ENCODE peak calls at places on chromosome 5, in six cellular contexts. One of them, this sample, is unnamed.

GRCh38 chr5:65762234-65762633 is 40.2 kb downstream of the NLN start:
- DNase-seq in amygdala: no peak
- DNase-seq in H9: no peak
- DNase-seq in NCI-H345: no peak
- DNase-seq in GDM1: no peak
- DNase-seq in Calu3: no peak
- DNase-seq in this sample: no peak

GRCh38 chr5:61275841-61276240 is 56.2 kb upstream of the ZSWIM6 start:
- DNase-seq in amygdala: peak
- DNase-seq in Calu3: no peak
- DNase-seq in GDM1: peak
- DNase-seq in NCI-H345: no peak
- DNase-seq in H9: no peak
- DNase-seq in this sample: no peak

GRCh38 chr5:119596046-119596445 is 33.3 kb upstream of the FAM170A start:
- DNase-seq in Calu3: no peak
- DNase-seq in H9: no peak
- DNase-seq in NCI-H345: no peak
- DNase-seq in amygdala: no peak
- DNase-seq in GDM1: no peak
- DNase-seq in this sample: no peak

GRCh38 chr5:89199306-89199705 is 316.3 kb upstream of the MEF2C start:
- DNase-seq in amygdala: no peak
- DNase-seq in NCI-H345: no peak
- DNase-seq in H9: no peak
- DNase-seq in GDM1: no peak
- DNase-seq in Calu3: no peak
- DNase-seq in this sample: no peak

GRCh38 chr5:96114736-96115466 is 153.2 kb upstream of the ELL2 start:
- DNase-seq in H9: no peak
- DNase-seq in Calu3: no peak
- DNase-seq in amygdala: no peak
- DNase-seq in GDM1: no peak
- DNase-seq in NCI-H345: no peak
- DNase-seq in this sample: no peak

GRCh38 chr5:68288756-68289134 is 73.2 kb downstream of the PIK3R1 start:
- DNase-seq in H9: no peak
- DNase-seq in GDM1: no peak
- DNase-seq in Calu3: no peak
- DNase-seq in NCI-H345: no peak
- DNase-seq in amygdala: no peak
- DNase-seq in this sample: no peak

GRCh38 chr5:14164164-14164720 is 21.1 kb downstream of the TRIO start:
- DNase-seq in GDM1: no peak
- DNase-seq in H9: no peak
- DNase-seq in NCI-H345: no peak
- DNase-seq in amygdala: no peak
- DNase-seq in Calu3: no peak
- DNase-seq in this sample: no peak

GRCh38 chr5:37005946-37006540 is 129.5 kb downstream of the NIPBL start:
- DNase-seq in NCI-H345: peak
- DNase-seq in GDM1: peak
- DNase-seq in H9: no peak
- DNase-seq in Calu3: no peak
- DNase-seq in amygdala: no peak
- DNase-seq in this sample: no peak

GRCh38 chr5:139649082-139649991 is 1.2 kb downstream of the CXXC5 start:
- DNase-seq in amygdala: no peak
- DNase-seq in NCI-H345: no peak
- DNase-seq in H9: peak
- DNase-seq in Calu3: no peak
- DNase-seq in GDM1: peak
- DNase-seq in this sample: no peak

GRCh38 chr5:136235316-136235715 is 42.4 kb upstream of the SMIM32 start:
- DNase-seq in Calu3: no peak
- DNase-seq in H9: no peak
- DNase-seq in amygdala: no peak
- DNase-seq in NCI-H345: no peak
- DNase-seq in GDM1: no peak
- DNase-seq in this sample: no peak

GRCh38 chr5:154220625-154221024 is 30.1 kb downstream of the GALNT10 start:
- DNase-seq in Calu3: peak
- DNase-seq in amygdala: no peak
- DNase-seq in NCI-H345: no peak
- DNase-seq in H9: no peak
- DNase-seq in GDM1: no peak
- DNase-seq in this sample: no peak

GRCh38 chr5:143036146-143036927 is 266.2 kb downstream of the ARHGAP26 start:
- DNase-seq in NCI-H345: no peak
- DNase-seq in Calu3: no peak
- DNase-seq in amygdala: no peak
- DNase-seq in GDM1: no peak
- DNase-seq in H9: no peak
- DNase-seq in this sample: no peak

GRCh38 chr5:6517494-6517893 is 68.8 kb downstream of the UBE2QL1 start:
- DNase-seq in GDM1: no peak
- DNase-seq in NCI-H345: no peak
- DNase-seq in amygdala: no peak
- DNase-seq in Calu3: no peak
- DNase-seq in H9: no peak
- DNase-seq in this sample: no peak

GRCh38 chr5:41788800-41789395 is 81.3 kb downstream of the OXCT1 start:
- DNase-seq in H9: no peak
- DNase-seq in GDM1: no peak
- DNase-seq in amygdala: no peak
- DNase-seq in Calu3: no peak
- DNase-seq in NCI-H345: no peak
- DNase-seq in this sample: no peak

GRCh38 chr5:180046656-180047055 is 24.9 kb downstream of the RNF130 start:
- DNase-seq in Calu3: no peak
- DNase-seq in GDM1: no peak
- DNase-seq in amygdala: no peak
- DNase-seq in NCI-H345: no peak
- DNase-seq in H9: no peak
- DNase-seq in this sample: no peak

GRCh38 chr5:75053286-75054109 is 1.1 kb upstream of the GCNT4 start:
- DNase-seq in GDM1: peak
- DNase-seq in H9: peak
- DNase-seq in NCI-H345: peak
- DNase-seq in amygdala: peak
- DNase-seq in Calu3: peak
- DNase-seq in this sample: peak

GRCh38 chr5:135559342-135559741 is 19.4 kb downstream of the CXCL14 start:
- DNase-seq in amygdala: no peak
- DNase-seq in NCI-H345: no peak
- DNase-seq in GDM1: no peak
- DNase-seq in Calu3: no peak
- DNase-seq in H9: no peak
- DNase-seq in this sample: no peak

GRCh38 chr5:32642276-32643002 is 57.1 kb downstream of the SUB1 start:
- DNase-seq in H9: no peak
- DNase-seq in Calu3: no peak
- DNase-seq in NCI-H345: no peak
- DNase-seq in GDM1: no peak
- DNase-seq in amygdala: no peak
- DNase-seq in this sample: no peak

GRCh38 chr5:174303035-174303434 is 257.5 kb downstream of the NSG2 start:
- DNase-seq in NCI-H345: no peak
- DNase-seq in Calu3: no peak
- DNase-seq in amygdala: no peak
- DNase-seq in GDM1: no peak
- DNase-seq in H9: no peak
- DNase-seq in this sample: no peak

GRCh38 chr5:137563646-137564474 is 64.7 kb upstream of the SPOCK1 start:
- DNase-seq in H9: no peak
- DNase-seq in amygdala: no peak
- DNase-seq in NCI-H345: no peak
- DNase-seq in Calu3: no peak
- DNase-seq in GDM1: no peak
- DNase-seq in this sample: no peak

GRCh38 chr5:136249678-136250266 is 56.8 kb upstream of the SMIM32 start:
- DNase-seq in Calu3: peak
- DNase-seq in GDM1: no peak
- DNase-seq in NCI-H345: peak
- DNase-seq in amygdala: peak
- DNase-seq in H9: peak
- DNase-seq in this sample: no peak

GRCh38 chr5:171705830-171706229 is 79.8 kb upstream of the SMIM23 start:
- DNase-seq in Calu3: no peak
- DNase-seq in amygdala: no peak
- DNase-seq in GDM1: no peak
- DNase-seq in H9: peak
- DNase-seq in NCI-H345: no peak
- DNase-seq in this sample: no peak

GRCh38 chr5:159440235-159440634 is 109.9 kb upstream of the IL12B start:
- DNase-seq in NCI-H345: no peak
- DNase-seq in H9: peak
- DNase-seq in amygdala: no peak
- DNase-seq in Calu3: no peak
- DNase-seq in GDM1: no peak
- DNase-seq in this sample: no peak

GRCh38 chr5:113806823-113807222 is 293.3 kb downstream of the YTHDC2 start:
- DNase-seq in Calu3: peak
- DNase-seq in GDM1: no peak
- DNase-seq in amygdala: no peak
- DNase-seq in NCI-H345: no peak
- DNase-seq in H9: no peak
- DNase-seq in this sample: no peak

GRCh38 chr5:59661306-59661705 is 232.2 kb downstream of the PDE4D start:
- DNase-seq in amygdala: no peak
- DNase-seq in Calu3: no peak
- DNase-seq in NCI-H345: no peak
- DNase-seq in GDM1: no peak
- DNase-seq in H9: no peak
- DNase-seq in this sample: no peak

GRCh38 chr5:168525856-168526255 is 3.2 kb upstream of the FBLL1 start:
- DNase-seq in amygdala: no peak
- DNase-seq in GDM1: no peak
- DNase-seq in NCI-H345: no peak
- DNase-seq in Calu3: no peak
- DNase-seq in H9: no peak
- DNase-seq in this sample: no peak

GRCh38 chr5:140250386-140250785 is 52.5 kb downstream of the PFDN1 start:
- DNase-seq in H9: no peak
- DNase-seq in amygdala: no peak
- DNase-seq in GDM1: no peak
- DNase-seq in Calu3: no peak
- DNase-seq in NCI-H345: no peak
- DNase-seq in this sample: no peak

GRCh38 chr5:178383919-178384814 is 151.6 kb upstream of the PHYKPL start:
- DNase-seq in H9: no peak
- DNase-seq in GDM1: no peak
- DNase-seq in NCI-H345: no peak
- DNase-seq in Calu3: no peak
- DNase-seq in amygdala: no peak
- DNase-seq in this sample: no peak

This sample was measured in lower leg skin.